ENCODE peak calls at places on chromosomes 11 and 22, in five cellular contexts. U is stimulated activated CD8-positive, alpha-beta memory T cell treated with anti-CD3 and anti-CD28 coated beads, Interleukin-2, amount 100 ng/mL, for 48 hours; N is fibroblast of the conjunctiva; M is mucosa of gallbladder; A is Calu3. W is an unnamed sample.
A peak's percentile ranks its signal among the peaks of the same experiment; 100 is the strongest.

GRCh38 chr11:14552089-14552488 is 31.9 kb upstream of the PSMA1 start:
- DNase-seq in U (no peak), N (no peak), M (no peak), A (no peak), W (no peak)

GRCh38 chr11:17563248-17563647 is 16.2 kb downstream of the OTOG start:
- DNase-seq in U (no peak), N (no peak), M (no peak), A (no peak), W (peak; percentile 28)

GRCh38 chr11:74984730-74985129 is 4.0 kb upstream of the NEU3 start:
- DNase-seq in U (no peak), N (no peak), M (no peak), A (no peak), W (no peak)

GRCh38 chr22:21450320-21450831 is 16.8 kb upstream of the TMEM191C start:
- DNase-seq in U (no peak), N (no peak), M (peak; percentile 9), A (no peak), W (no peak)

GRCh38 chr22:45757068-45757467 is 85.4 kb downstream of the ATXN10 start:
- DNase-seq in U (no peak), N (peak; percentile 16), M (no peak), A (no peak), W (no peak)

GRCh38 chr11:95341246-95341645 is 110.2 kb upstream of the SESN3 start:
- DNase-seq in U (no peak), N (no peak), M (no peak), A (no peak), W (peak; percentile 67)

GRCh38 chr22:26322179-26322905 is 106.7 kb upstream of the ASPHD2 start:
- DNase-seq in U (no peak), N (peak; percentile 90), M (no peak), A (no peak), W (no peak)

GRCh38 chr22:23801238-23801821 is 14.6 kb downstream of the SMARCB1 start:
- DNase-seq in U (no peak), N (no peak), M (no peak), A (no peak), W (no peak)

GRCh38 chr11:27507561-27508322 is 1.2 kb upstream of the LIN7C start:
- DNase-seq in U (no peak), N (no peak), M (no peak), A (no peak), W (no peak)

GRCh38 chr22:27984723-27985122 is 65.7 kb upstream of the PITPNB start:
- DNase-seq in U (no peak), N (no peak), M (no peak), A (no peak), W (no peak)